ENCODE peak calls at places on chromosomes 7 and 10, in seven cellular contexts. H is hepatocyte; O is astrocyte of the cerebellum; Y is mesenchymal stem cell; D is NT2/D1; I is CD4-positive, alpha-beta memory T cell; W is fibroblast of pulmonary artery. P is an unnamed sample.

GRCh38 chr10:117666965-117667364 is 124.4 kb downstream of the EMX2 start:
- DNase-seq in H (no peak), O (no peak), Y (no peak), D (no peak), I (no peak), W (no peak), P (no peak)

GRCh38 chr10:118298787-118299186 is 43.3 kb downstream of the FAM204A start:
- DNase-seq in H (no peak), O (no peak), Y (no peak), D (no peak), I (no peak), W (no peak), P (no peak)

GRCh38 chr10:5830629-5831445 is 17.6 kb upstream of the GDI2 start:
- DNase-seq in H (no peak), O (no peak), Y (no peak), D (no peak), I (no peak), W (no peak), P (no peak)

GRCh38 chr10:271722-272121 is 136.5 kb downstream of the ZMYND11 start:
- DNase-seq in H (no peak), O (no peak), Y (no peak), D (no peak), I (no peak), W (no peak), P (no peak)

GRCh38 chr7:144682581-144683280 is 153.1 kb downstream of the TPK1 start:
- DNase-seq in H (no peak), O (no peak), Y (no peak), D (no peak), I (no peak), W (no peak), P (no peak)

GRCh38 chr10:48526371-48526821 is 78.5 kb downstream of the ARHGAP22 start:
- DNase-seq in H (peak; percentile 31), O (peak; percentile 90), Y (peak; percentile 67), D (no peak), I (no peak), W (peak; percentile 65), P (no peak)

GRCh38 chr7:69608878-69609277 is 10.6 kb downstream of the AUTS2 start:
- DNase-seq in H (no peak), O (no peak), Y (no peak), D (peak; percentile 75), I (no peak), W (no peak), P (peak; percentile 91)

GRCh38 chr7:135919071-135919841 is 57.9 kb downstream of the MTPN start:
- DNase-seq in H (no peak), O (no peak), Y (no peak), D (no peak), I (no peak), W (no peak), P (no peak)

GRCh38 chr10:63866747-63867140 is 345.5 kb downstream of the REEP3 start:
- DNase-seq in H (peak; percentile 29), O (peak; percentile 6), Y (peak; percentile 32), D (no peak), I (no peak), W (peak; percentile 36), P (peak; percentile 26)

GRCh38 chr7:114910787-114911186 is 11.1 kb upstream of the MDFIC start:
- DNase-seq in H (no peak), O (no peak), Y (peak; percentile 42), D (no peak), I (no peak), W (peak; percentile 57), P (no peak)

GRCh38 chr7:134834689-134835462 is 55.4 kb downstream of the CALD1 start:
- DNase-seq in H (no peak), O (no peak), Y (peak; percentile 85), D (no peak), I (no peak), W (peak; percentile 82), P (no peak)

GRCh38 chr10:5442056-5442989 is 30.0 kb downstream of the NET1 start:
- DNase-seq in H (peak; percentile 67), O (peak; percentile 49), Y (peak; percentile 69), D (no peak), I (no peak), W (peak; percentile 75), P (peak; percentile 65)

GRCh38 chr10:97774811-97775294 is 3.1 kb upstream of the SFRP5 start:
- DNase-seq in H (no peak), O (no peak), Y (no peak), D (no peak), I (no peak), W (no peak), P (no peak)

GRCh38 chr10:77297370-77297692 is 340.3 kb downstream of the KCNMA1 start:
- DNase-seq in H (peak; percentile 44), O (no peak), Y (peak; percentile 72), D (no peak), I (no peak), W (peak; percentile 40), P (no peak)

GRCh38 chr10:70603439-70603778 is 868 bp upstream of the PRF1 start:
- DNase-seq in H (no peak), O (no peak), Y (no peak), D (no peak), I (peak; percentile 41), W (no peak), P (no peak)

GRCh38 chr7:81692146-81692905 is 77.5 kb downstream of the HGF start:
- DNase-seq in H (no peak), O (no peak), Y (peak; percentile 80), D (no peak), I (no peak), W (peak; percentile 34), P (no peak)

GRCh38 chr10:110356628-110357245 is 52.0 kb upstream of the SMNDC1 start:
- DNase-seq in H (no peak), O (peak; percentile 65), Y (peak; percentile 87), D (no peak), I (peak; percentile 92), W (peak; percentile 76), P (no peak)

GRCh38 chr10:95237376-95238170 is 43.5 kb downstream of the ACSM6 start:
- DNase-seq in H (no peak), O (no peak), Y (no peak), D (no peak), I (no peak), W (no peak), P (no peak)

DNA sequence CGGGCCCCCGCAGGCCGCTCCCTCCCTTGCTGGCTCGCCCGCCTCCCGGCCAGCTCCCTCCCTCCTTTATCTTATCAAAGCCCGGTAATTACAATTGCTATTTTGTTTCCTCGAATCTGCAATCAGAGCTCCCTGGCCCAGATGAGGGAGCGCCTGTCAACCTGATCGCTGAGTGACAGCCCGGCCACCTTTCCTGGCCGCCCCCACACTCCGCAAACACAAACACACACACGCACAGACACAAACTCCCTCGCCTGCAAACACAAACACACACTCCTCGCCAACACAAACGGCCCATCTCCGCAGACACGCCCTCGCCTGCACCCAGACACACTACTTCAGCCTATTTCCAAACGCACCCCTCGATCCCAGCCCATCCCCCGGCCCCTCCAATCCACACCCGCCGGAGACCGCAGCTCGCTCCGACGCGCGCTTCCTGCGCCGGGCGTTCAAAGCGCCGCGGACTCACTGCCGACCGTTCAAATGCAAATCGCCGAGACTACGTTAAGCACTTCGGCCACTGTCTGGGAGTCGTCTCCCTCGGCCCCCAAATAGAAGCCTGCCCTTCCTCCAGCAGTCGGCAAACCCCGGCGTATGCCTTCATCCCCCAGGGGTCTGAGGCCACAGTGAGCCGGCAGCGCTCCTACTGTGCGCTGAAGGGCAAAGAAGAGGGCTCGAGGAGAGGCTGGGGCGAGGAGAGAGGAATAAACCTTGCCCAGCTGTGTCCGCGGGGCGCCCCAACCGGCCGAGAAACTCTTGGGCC is 3.0 kb upstream of the FGF8 start:
- DNase-seq in H (peak; percentile 72), O (no peak), Y (peak; percentile 68), D (peak; percentile 70), I (peak; percentile 39), W (peak; percentile 48), P (peak; percentile 96)
- H3K4me3 ChIP-seq in H (peak overlapping the region; percentile 27), O (peak overlapping the region; percentile 24), Y (peak overlapping the region; percentile 27), D (peak overlapping the region; percentile 19), I (peak overlapping the region; percentile 36), W (peak overlapping the region; percentile 22), P (peak overlapping the region; percentile 78)

GRCh38 chr10:100642295-100642994 is 102.9 kb upstream of the PAX2 start:
- DNase-seq in H (no peak), O (no peak), Y (no peak), D (peak; percentile 74), I (no peak), W (no peak), P (peak; percentile 89)
- H3K4me3 ChIP-seq in H (no peak overlapping the region), O (no peak overlapping the region), Y (no peak overlapping the region), D (peak overlapping the region; percentile 4), I (no peak overlapping the region), W (no peak overlapping the region), P (peak overlapping the region; percentile 25)

DNA sequence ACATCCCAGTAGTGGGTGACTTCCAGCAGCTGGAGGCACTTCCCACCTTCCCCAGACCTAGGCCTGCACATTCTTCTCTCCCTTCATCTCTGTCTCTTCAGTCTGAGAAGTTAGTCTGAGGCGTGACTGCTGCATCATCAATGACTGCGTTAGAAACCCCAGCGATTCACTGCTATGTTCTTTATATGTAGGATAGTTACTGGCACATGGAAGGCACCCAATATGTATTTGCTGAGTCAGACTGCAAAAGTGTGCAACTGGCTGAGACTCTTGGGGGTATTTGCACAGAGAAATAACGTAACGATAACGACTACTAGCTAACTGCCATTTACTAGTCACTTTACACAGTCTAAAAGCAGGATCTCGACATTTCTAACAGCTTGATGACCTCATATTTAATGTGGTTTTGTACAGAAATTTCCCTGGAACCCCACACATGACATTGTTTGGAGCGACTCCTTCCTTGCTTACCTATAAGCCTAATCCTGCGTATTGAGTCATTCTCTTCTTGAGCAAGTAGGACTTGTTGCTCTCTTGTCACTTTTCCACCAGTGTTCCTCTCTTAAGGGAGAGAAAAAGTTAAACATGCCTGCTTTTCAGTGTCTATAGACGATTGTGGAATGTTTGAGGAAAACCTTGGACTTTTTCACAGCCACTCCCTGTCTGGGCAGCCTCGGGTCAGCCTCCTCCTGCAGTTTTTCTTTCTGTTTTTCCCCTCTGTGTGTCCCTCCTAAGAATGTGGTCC is 45.5 kb downstream of the THNSL1 start:
- DNase-seq in H (peak; percentile 51), O (no peak), Y (no peak), D (no peak), I (no peak), W (no peak), P (no peak)
- H3K4me3 ChIP-seq in H (no peak overlapping the region), O (no peak overlapping the region), Y (no peak overlapping the region), D (no peak overlapping the region), I (no peak overlapping the region), W (peak overlapping the region; percentile 22), P (no peak overlapping the region)

GRCh38 chr10:16712883-16713282 is 104.3 kb downstream of the RSU1 start:
- DNase-seq in H (no peak), O (no peak), Y (no peak), D (no peak), I (no peak), W (no peak), P (no peak)
- H3K4me3 ChIP-seq in H (no peak overlapping the region), O (no peak overlapping the region), Y (no peak overlapping the region), D (no peak overlapping the region), I (no peak overlapping the region), W (no peak overlapping the region), P (no peak overlapping the region)

DNA sequence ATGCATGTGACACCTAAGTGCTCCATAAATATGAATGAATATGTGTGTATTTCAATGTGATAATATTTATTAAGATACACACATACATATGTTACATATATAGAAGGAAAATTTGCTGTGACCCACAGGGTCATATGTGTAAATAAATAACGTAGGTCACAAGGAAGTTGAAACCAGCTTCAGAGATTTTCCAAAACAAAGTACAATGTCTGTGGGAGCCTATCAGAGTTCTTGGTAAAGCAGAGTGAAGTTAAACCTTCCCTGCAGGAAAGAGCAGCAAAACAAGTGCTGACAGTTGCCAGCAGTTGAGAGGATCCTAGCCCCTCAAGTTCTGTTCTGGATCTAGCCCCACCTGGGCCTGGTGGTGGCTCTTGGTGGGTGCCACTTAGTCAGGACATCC is 91.2 kb downstream of the CCNY start:
- DNase-seq in H (no peak), O (no peak), Y (no peak), D (no peak), I (no peak), W (no peak), P (no peak)
- H3K4me3 ChIP-seq in H (no peak overlapping the region), O (no peak overlapping the region), Y (no peak overlapping the region), D (no peak overlapping the region), I (no peak overlapping the region), W (no peak overlapping the region), P (no peak overlapping the region)

P was measured in GM23338.